ENCODE peak calls at places on chromosome 1, in five cellular contexts. One of them, this sample, is unnamed.
A peak's percentile ranks its signal among the peaks of the same experiment; 100 is the strongest.

GRCh38 chr1:53334781-53335180 is 6.9 kb upstream of the LRP8 start:
- DNase-seq in uterus: no peak
- DNase-seq in thoracic aorta: no peak
- DNase-seq in mucosa of descending colon: no peak
- DNase-seq in heart right ventricle: no peak
- DNase-seq in this sample: no peak

GRCh38 chr1:15869413-15869812 is 21.9 kb downstream of the SPEN start:
- DNase-seq in uterus: no peak
- DNase-seq in thoracic aorta: no peak
- DNase-seq in mucosa of descending colon: no peak
- DNase-seq in heart right ventricle: no peak
- DNase-seq in this sample: no peak

GRCh38 chr1:7109901-7110300 is 324.6 kb downstream of the CAMTA1 start:
- DNase-seq in uterus: no peak
- DNase-seq in thoracic aorta: no peak
- DNase-seq in mucosa of descending colon: no peak
- DNase-seq in heart right ventricle: no peak
- DNase-seq in this sample: no peak

GRCh38 chr1:24745711-24746582 is 700 bp downstream of the CLIC4 start:
- DNase-seq in uterus: peak; percentile 71
- DNase-seq in thoracic aorta: peak; percentile 45
- DNase-seq in mucosa of descending colon: no peak
- DNase-seq in heart right ventricle: peak; percentile 58
- DNase-seq in this sample: peak; percentile 66

GRCh38 chr1:203184467-203184866 is 2.0 kb downstream of the CHI3L1 start:
- DNase-seq in uterus: no peak
- DNase-seq in thoracic aorta: no peak
- DNase-seq in mucosa of descending colon: no peak
- DNase-seq in heart right ventricle: no peak
- DNase-seq in this sample: no peak

GRCh38 chr1:151267760-151268159 is 13.2 kb downstream of the PSMD4 start:
- DNase-seq in uterus: no peak
- DNase-seq in thoracic aorta: no peak
- DNase-seq in mucosa of descending colon: no peak
- DNase-seq in heart right ventricle: no peak
- DNase-seq in this sample: no peak

GRCh38 chr1:235866207-235866912 is at the start of gene LYST:
- DNase-seq in uterus: peak; percentile 45
- DNase-seq in thoracic aorta: no peak
- DNase-seq in mucosa of descending colon: peak; percentile 73
- DNase-seq in heart right ventricle: peak; percentile 32
- DNase-seq in this sample: peak; percentile 26

GRCh38 chr1:160083968-160084770 is 2.8 kb downstream of the KCNJ9 start:
- DNase-seq in uterus: peak; percentile 55
- DNase-seq in thoracic aorta: no peak
- DNase-seq in mucosa of descending colon: peak; percentile 91
- DNase-seq in heart right ventricle: peak; percentile 48
- DNase-seq in this sample: no peak

GRCh38 chr1:226975259-226975908 is 35.3 kb downstream of the COQ8A start:
- DNase-seq in uterus: no peak
- DNase-seq in thoracic aorta: no peak
- DNase-seq in mucosa of descending colon: no peak
- DNase-seq in heart right ventricle: no peak
- DNase-seq in this sample: no peak

GRCh38 chr1:165443539-165444289 is 1.2 kb downstream of the RXRG start:
- DNase-seq in uterus: no peak
- DNase-seq in thoracic aorta: no peak
- DNase-seq in mucosa of descending colon: no peak
- DNase-seq in heart right ventricle: peak; percentile 46
- DNase-seq in this sample: peak; percentile 61

GRCh38 chr1:228445867-228446584 is 29.4 kb upstream of the TRIM17 start:
- DNase-seq in uterus: no peak
- DNase-seq in thoracic aorta: no peak
- DNase-seq in mucosa of descending colon: no peak
- DNase-seq in heart right ventricle: peak; percentile 42
- DNase-seq in this sample: no peak

GRCh38 chr1:203025721-203026665 is at the start of gene PPFIA4:
- DNase-seq in uterus: peak; percentile 85
- DNase-seq in thoracic aorta: peak; percentile 44
- DNase-seq in mucosa of descending colon: peak; percentile 93
- DNase-seq in heart right ventricle: peak; percentile 86
- DNase-seq in this sample: peak; percentile 85

GRCh38 chr1:204733869-204734596 is 48.5 kb upstream of the LRRN2 start:
- DNase-seq in uterus: no peak
- DNase-seq in thoracic aorta: no peak
- DNase-seq in mucosa of descending colon: no peak
- DNase-seq in heart right ventricle: no peak
- DNase-seq in this sample: no peak

GRCh38 chr1:26541816-26542711 is 12.5 kb downstream of the RPS6KA1 start:
- DNase-seq in uterus: peak; percentile 69
- DNase-seq in thoracic aorta: peak; percentile 43
- DNase-seq in mucosa of descending colon: peak; percentile 77
- DNase-seq in heart right ventricle: peak; percentile 73
- DNase-seq in this sample: peak; percentile 47

GRCh38 chr1:36091698-36092097 is 3.0 kb downstream of the ADPRS start:
- DNase-seq in uterus: no peak
- DNase-seq in thoracic aorta: no peak
- DNase-seq in mucosa of descending colon: no peak
- DNase-seq in heart right ventricle: no peak
- DNase-seq in this sample: no peak

GRCh38 chr1:245172829-245173228 is 18.0 kb downstream of the KIF26B start:
- DNase-seq in uterus: no peak
- DNase-seq in thoracic aorta: no peak
- DNase-seq in mucosa of descending colon: no peak
- DNase-seq in heart right ventricle: no peak
- DNase-seq in this sample: no peak

GRCh38 chr1:201305815-201306214 is 22.5 kb downstream of the PKP1 start:
- DNase-seq in uterus: no peak
- DNase-seq in thoracic aorta: no peak
- DNase-seq in mucosa of descending colon: no peak
- DNase-seq in heart right ventricle: no peak
- DNase-seq in this sample: no peak

GRCh38 chr1:201309420-201309819 is 26.1 kb downstream of the PKP1 start:
- DNase-seq in uterus: peak; percentile 20
- DNase-seq in thoracic aorta: no peak
- DNase-seq in mucosa of descending colon: peak; percentile 83
- DNase-seq in heart right ventricle: peak; percentile 78
- DNase-seq in this sample: peak; percentile 83

GRCh38 chr1:201310251-201310985 is 27.1 kb downstream of the PKP1 start:
- DNase-seq in uterus: no peak
- DNase-seq in thoracic aorta: no peak
- DNase-seq in mucosa of descending colon: no peak
- DNase-seq in heart right ventricle: no peak
- DNase-seq in this sample: no peak

GRCh38 chr1:201307239-201307638 is 23.9 kb downstream of the PKP1 start:
- DNase-seq in uterus: no peak
- DNase-seq in thoracic aorta: no peak
- DNase-seq in mucosa of descending colon: no peak
- DNase-seq in heart right ventricle: no peak
- DNase-seq in this sample: no peak

GRCh38 chr1:201307760-201308499 is 24.6 kb downstream of the PKP1 start:
- DNase-seq in uterus: no peak
- DNase-seq in thoracic aorta: no peak
- DNase-seq in mucosa of descending colon: peak; percentile 89
- DNase-seq in heart right ventricle: no peak
- DNase-seq in this sample: no peak
- H3K4me1 ChIP-seq in uterus: no peaks in the 10 kb centered on the region
- H3K4me1 ChIP-seq in thoracic aorta: no peaks in the 10 kb centered on the region
- H3K4me1 ChIP-seq in mucosa of descending colon: peaks cover 28% of the 10 kb centered on the region
- H3K4me1 ChIP-seq in heart right ventricle: peaks cover 33% of the 10 kb centered on the region
- H3K4me1 ChIP-seq in this sample: peaks cover 28% of the 10 kb centered on the region

GRCh38 chr1:150066328-150066727 is 1.2 kb upstream of the VPS45 start:
- DNase-seq in uterus: no peak
- DNase-seq in thoracic aorta: no peak
- DNase-seq in mucosa of descending colon: no peak
- DNase-seq in heart right ventricle: no peak
- DNase-seq in this sample: no peak
- TF ChIP-seq CTCF in uterus: no peak
- TF ChIP-seq CTCF in thoracic aorta: no peak
- TF ChIP-seq CTCF in mucosa of descending colon: no peak
- TF ChIP-seq CTCF in heart right ventricle: no peak
- TF ChIP-seq CTCF in this sample: no peak

GRCh38 chr1:66386712-66387111 is 147.2 kb upstream of the SGIP1 start:
- DNase-seq in uterus: no peak
- DNase-seq in thoracic aorta: no peak
- DNase-seq in mucosa of descending colon: no peak
- DNase-seq in heart right ventricle: no peak
- DNase-seq in this sample: no peak
- H3K9me3 ChIP-seq in uterus: no peaks in the 10 kb centered on the region
- H3K9me3 ChIP-seq in thoracic aorta: no peaks in the 10 kb centered on the region
- H3K9me3 ChIP-seq in mucosa of descending colon: peaks cover 5% of the 10 kb centered on the region
- H3K9me3 ChIP-seq in heart right ventricle: peaks cover 13% of the 10 kb centered on the region
- H3K9me3 ChIP-seq in this sample: no peaks in the 10 kb centered on the region

GRCh38 chr1:208218237-208219097 is 25.7 kb downstream of the PLXNA2 start:
- DNase-seq in uterus: peak; percentile 36
- DNase-seq in thoracic aorta: no peak
- DNase-seq in mucosa of descending colon: no peak
- DNase-seq in heart right ventricle: no peak
- DNase-seq in this sample: no peak

GRCh38 chr1:208216062-208216461 is 28.1 kb downstream of the PLXNA2 start:
- DNase-seq in uterus: no peak
- DNase-seq in thoracic aorta: no peak
- DNase-seq in mucosa of descending colon: no peak
- DNase-seq in heart right ventricle: no peak
- DNase-seq in this sample: no peak

GRCh38 chr1:208219098-208219658 is 25.0 kb downstream of the PLXNA2 start:
- DNase-seq in uterus: no peak
- DNase-seq in thoracic aorta: no peak
- DNase-seq in mucosa of descending colon: no peak
- DNase-seq in heart right ventricle: no peak
- DNase-seq in this sample: no peak

GRCh38 chr1:208216806-208217205 is 27.4 kb downstream of the PLXNA2 start:
- DNase-seq in uterus: no peak
- DNase-seq in thoracic aorta: no peak
- DNase-seq in mucosa of descending colon: no peak
- DNase-seq in heart right ventricle: no peak
- DNase-seq in this sample: no peak

DNA sequence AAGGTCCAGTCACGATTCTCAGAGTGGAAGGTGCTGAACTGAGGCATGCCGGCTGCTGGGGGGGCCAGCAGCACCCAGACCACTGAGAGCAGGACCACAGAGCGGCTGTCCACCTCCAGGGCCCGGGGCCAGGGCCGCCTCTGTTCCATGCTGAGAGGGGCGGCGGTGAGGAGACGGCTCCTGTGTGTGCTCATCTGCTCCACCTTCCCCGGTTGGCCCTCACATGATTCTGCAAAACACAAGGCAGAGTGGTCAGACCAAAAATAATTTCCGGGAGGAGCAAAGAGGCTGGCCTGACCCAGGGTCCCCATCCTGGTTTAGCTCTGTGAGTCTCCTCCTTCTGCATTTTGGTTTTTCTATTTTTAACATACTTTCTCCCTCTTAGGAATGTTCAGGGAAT is 26.4 kb downstream of the PLXNA2 start:
- DNase-seq in uterus: peak; percentile 52
- DNase-seq in thoracic aorta: no peak
- DNase-seq in mucosa of descending colon: no peak
- DNase-seq in heart right ventricle: no peak
- DNase-seq in this sample: no peak
- H3K4me1 ChIP-seq in uterus: peaks cover 25% of the 10 kb centered on the region
- H3K4me1 ChIP-seq in thoracic aorta: peaks cover 25% of the 10 kb centered on the region
- H3K4me1 ChIP-seq in mucosa of descending colon: no peaks in the 10 kb centered on the region
- H3K4me1 ChIP-seq in heart right ventricle: peaks cover 98% of the 10 kb centered on the region
- H3K4me1 ChIP-seq in this sample: peaks cover 53% of the 10 kb centered on the region

DNA sequence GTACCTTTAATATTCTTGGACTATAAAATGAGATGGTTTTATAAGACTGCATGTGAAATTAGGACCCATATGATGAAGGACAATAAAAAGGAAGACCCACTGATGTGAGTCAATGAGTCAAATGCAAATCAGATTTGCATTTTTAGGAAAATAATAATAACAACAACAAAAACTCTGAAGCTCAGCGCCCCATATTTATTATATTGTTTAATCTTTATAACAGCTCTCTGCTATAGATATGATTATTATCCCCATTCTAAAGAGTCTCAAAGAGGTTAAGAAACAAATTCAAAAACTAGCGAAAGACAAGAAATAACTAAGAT is 850 bp upstream of the SELL start:
- DNase-seq in uterus: no peak
- DNase-seq in thoracic aorta: no peak
- DNase-seq in mucosa of descending colon: no peak
- DNase-seq in heart right ventricle: no peak
- DNase-seq in this sample: no peak
- TF ChIP-seq CTCF in uterus: no peak
- TF ChIP-seq CTCF in thoracic aorta: no peak
- TF ChIP-seq CTCF in mucosa of descending colon: no peak
- TF ChIP-seq CTCF in heart right ventricle: no peak
- TF ChIP-seq CTCF in this sample: no peak

This sample was measured in gastrocnemius medialis.